ENCODE peak calls at places on chromosome X, in eight cellular contexts. R is stimulated activated CD4-positive, alpha-beta T cell treated with anti-CD3 and anti-CD28 coated beads, Interleukin-1b, Interleukin-23, amount 100 ng/mL, for 1 hour; Y is glutamatergic neuron; Z is Calu3; Q is AG10803; S is kidney tubule cell; I is GM23338; E is glomerular endothelial cell. D is an unnamed sample.

GRCh38 chrX:24838624-24839023 is 144.9 kb downstream of the POLA1 start:
- DNase-seq in E (peak; percentile 5), Y (no peak), I (peak; percentile 32), Q (peak; percentile 31), R (no peak), Z (peak; percentile 12), S (peak; percentile 51), D (peak; percentile 4)

GRCh38 chrX:39907964-39908616 is 189.7 kb downstream of the BCOR start:
- DNase-seq in Z (peak; percentile 71), R (no peak), Q (peak; percentile 96), I (no peak), Y (no peak), S (peak; percentile 98), E (peak; percentile 18), D (peak; percentile 74)

GRCh38 chrX:151970661-151971060 is 3.8 kb downstream of the GABRE start:
- DNase-seq in R (no peak), Z (peak; percentile 72), E (no peak), Q (peak; percentile 94), I (no peak), Y (no peak), S (peak; percentile 50), D (no peak)

GRCh38 chrX:38803609-38804480 is 2.6 kb downstream of the MID1IP1 start:
- DNase-seq in Q (peak; percentile 61), Y (peak; percentile 83), Z (peak; percentile 93), E (no peak), I (peak; percentile 87), R (no peak), S (peak; percentile 85), D (peak; percentile 96)

GRCh38 chrX:140672840-140673731 is 36.5 kb upstream of the LINC00632 start:
- DNase-seq in S (no peak), I (no peak), Z (no peak), R (no peak), Y (no peak), E (no peak), Q (no peak), D (no peak)

GRCh38 chrX:71143508-71143907 is 1.1 kb upstream of the NLGN3 start:
- DNase-seq in E (no peak), I (no peak), Z (no peak), Y (no peak), S (no peak), R (no peak), Q (peak; percentile 29), D (no peak)

GRCh38 chrX:13647709-13648212 is 5.2 kb upstream of the TCEANC start:
- DNase-seq in I (no peak), S (no peak), Z (peak; percentile 61), Y (no peak), E (no peak), R (peak; percentile 29), Q (no peak), D (no peak)

GRCh38 chrX:56978172-56978571 is 17.2 kb downstream of the SPIN3 start:
- DNase-seq in I (peak; percentile 64), R (no peak), Q (peak; percentile 31), E (peak; percentile 20), Z (peak; percentile 53), S (peak; percentile 63), Y (no peak), D (peak; percentile 18)

GRCh38 chrX:103793541-103793932 is 16.9 kb downstream of the PLP1 start:
- DNase-seq in I (no peak), E (no peak), S (no peak), R (no peak), Z (no peak), Y (no peak), Q (no peak), D (no peak)

GRCh38 chrX:136623400-136623799 is 24.6 kb upstream of the CD40LG start:
- DNase-seq in I (no peak), Y (no peak), E (no peak), S (no peak), Q (no peak), R (no peak), Z (no peak), D (no peak)

GRCh38 chrX:82362550-82362949 is 1145.5 kb upstream of the POU3F4 start:
- DNase-seq in R (no peak), Y (no peak), Q (no peak), I (no peak), S (no peak), Z (no peak), E (no peak), D (no peak)

D was measured in H7.